ENCODE peak calls at places on chromosomes 2 and 18, in seven cellular contexts. One of them, this sample, is unnamed.

GRCh38 chr2:128372621-128373341 is 54.1 kb upstream of the HS6ST1 start:
- DNase-seq in MM.1S: no peak
- DNase-seq in AG04450: no peak
- DNase-seq in astrocyte of the cerebellum: no peak
- DNase-seq in heart left ventricle: peak
- DNase-seq in GM23338: no peak
- DNase-seq in GM13976: no peak
- DNase-seq in this sample: no peak

GRCh38 chr2:37323770-37324535 is 680 bp downstream of the PRKD3 start:
- DNase-seq in heart left ventricle: no peak
- DNase-seq in MM.1S: peak
- DNase-seq in astrocyte of the cerebellum: no peak
- DNase-seq in AG04450: no peak
- DNase-seq in GM13976: peak
- DNase-seq in GM23338: peak
- DNase-seq in this sample: no peak

GRCh38 chr18:46068763-46069162 is 3.3 kb downstream of the PSTPIP2 start:
- DNase-seq in astrocyte of the cerebellum: no peak
- DNase-seq in AG04450: no peak
- DNase-seq in GM23338: no peak
- DNase-seq in GM13976: no peak
- DNase-seq in heart left ventricle: no peak
- DNase-seq in MM.1S: no peak
- DNase-seq in this sample: no peak

GRCh38 chr2:191404568-191404991 is 159.4 kb downstream of the MYO1B start:
- DNase-seq in MM.1S: no peak
- DNase-seq in astrocyte of the cerebellum: no peak
- DNase-seq in GM13976: no peak
- DNase-seq in heart left ventricle: no peak
- DNase-seq in AG04450: no peak
- DNase-seq in GM23338: no peak
- DNase-seq in this sample: peak

GRCh38 chr2:160294339-160294803 is 94.3 kb upstream of the ITGB6 start:
- DNase-seq in AG04450: peak
- DNase-seq in astrocyte of the cerebellum: no peak
- DNase-seq in MM.1S: no peak
- DNase-seq in heart left ventricle: peak
- DNase-seq in GM23338: no peak
- DNase-seq in GM13976: no peak
- DNase-seq in this sample: no peak

GRCh38 chr18:23380001-23380550 is 73.0 kb upstream of the RIOK3 start:
- DNase-seq in GM13976: no peak
- DNase-seq in heart left ventricle: no peak
- DNase-seq in astrocyte of the cerebellum: peak
- DNase-seq in MM.1S: no peak
- DNase-seq in AG04450: no peak
- DNase-seq in GM23338: peak
- DNase-seq in this sample: no peak

GRCh38 chr18:9627642-9628041 is 13.3 kb upstream of the PPP4R1 start:
- DNase-seq in heart left ventricle: no peak
- DNase-seq in MM.1S: no peak
- DNase-seq in astrocyte of the cerebellum: no peak
- DNase-seq in AG04450: no peak
- DNase-seq in GM13976: no peak
- DNase-seq in GM23338: peak
- DNase-seq in this sample: no peak

GRCh38 chr2:158998486-158999248 is 30.2 kb downstream of the TANC1 start:
- DNase-seq in GM13976: no peak
- DNase-seq in MM.1S: no peak
- DNase-seq in astrocyte of the cerebellum: no peak
- DNase-seq in heart left ventricle: no peak
- DNase-seq in GM23338: no peak
- DNase-seq in AG04450: no peak
- DNase-seq in this sample: peak

GRCh38 chr2:124039032-124039431 is 13.9 kb downstream of the CNTNAP5 start:
- DNase-seq in astrocyte of the cerebellum: no peak
- DNase-seq in AG04450: no peak
- DNase-seq in heart left ventricle: no peak
- DNase-seq in GM13976: no peak
- DNase-seq in GM23338: peak
- DNase-seq in MM.1S: no peak
- DNase-seq in this sample: no peak

GRCh38 chr2:222774941-222775340 is 85.9 kb upstream of the ACSL3 start:
- DNase-seq in heart left ventricle: no peak
- DNase-seq in AG04450: no peak
- DNase-seq in GM13976: no peak
- DNase-seq in MM.1S: no peak
- DNase-seq in GM23338: peak
- DNase-seq in astrocyte of the cerebellum: no peak
- DNase-seq in this sample: no peak

GRCh38 chr2:104502904-104503303 is 351.0 kb upstream of the POU3F3 start:
- DNase-seq in GM23338: no peak
- DNase-seq in astrocyte of the cerebellum: no peak
- DNase-seq in heart left ventricle: no peak
- DNase-seq in GM13976: no peak
- DNase-seq in AG04450: no peak
- DNase-seq in MM.1S: no peak
- DNase-seq in this sample: no peak

GRCh38 chr2:127829845-127830246 is 18.9 kb upstream of the WDR33 start:
- DNase-seq in astrocyte of the cerebellum: no peak
- DNase-seq in MM.1S: peak
- DNase-seq in GM13976: peak
- DNase-seq in heart left ventricle: no peak
- DNase-seq in AG04450: no peak
- DNase-seq in GM23338: peak
- DNase-seq in this sample: no peak

GRCh38 chr2:14220101-14220500 is 412.4 kb upstream of the LRATD1 start:
- DNase-seq in astrocyte of the cerebellum: no peak
- DNase-seq in MM.1S: no peak
- DNase-seq in heart left ventricle: no peak
- DNase-seq in AG04450: no peak
- DNase-seq in GM13976: no peak
- DNase-seq in GM23338: no peak
- DNase-seq in this sample: no peak

GRCh38 chr2:18588049-18588448 is 1.3 kb downstream of the NT5C1B start:
- DNase-seq in GM13976: no peak
- DNase-seq in AG04450: no peak
- DNase-seq in GM23338: no peak
- DNase-seq in astrocyte of the cerebellum: no peak
- DNase-seq in heart left ventricle: no peak
- DNase-seq in MM.1S: no peak
- DNase-seq in this sample: no peak

GRCh38 chr2:105376789-105377231 is 22.0 kb downstream of the FHL2 start:
- DNase-seq in AG04450: no peak
- DNase-seq in MM.1S: no peak
- DNase-seq in GM23338: no peak
- DNase-seq in astrocyte of the cerebellum: peak
- DNase-seq in GM13976: no peak
- DNase-seq in heart left ventricle: no peak
- DNase-seq in this sample: no peak

GRCh38 chr2:43199492-43200481 is 26.6 kb downstream of the ZFP36L2 start:
- DNase-seq in heart left ventricle: no peak
- DNase-seq in astrocyte of the cerebellum: no peak
- DNase-seq in MM.1S: no peak
- DNase-seq in GM23338: no peak
- DNase-seq in AG04450: no peak
- DNase-seq in GM13976: no peak
- DNase-seq in this sample: no peak

GRCh38 chr2:240557808-240558207 is at the start of gene ANKMY1:
- DNase-seq in AG04450: no peak
- DNase-seq in MM.1S: no peak
- DNase-seq in astrocyte of the cerebellum: no peak
- DNase-seq in GM23338: peak
- DNase-seq in heart left ventricle: peak
- DNase-seq in GM13976: peak
- DNase-seq in this sample: no peak

GRCh38 chr2:127516031-127516430 is 10.3 kb downstream of the IWS1 start:
- DNase-seq in AG04450: no peak
- DNase-seq in MM.1S: no peak
- DNase-seq in GM13976: no peak
- DNase-seq in heart left ventricle: peak
- DNase-seq in GM23338: no peak
- DNase-seq in astrocyte of the cerebellum: peak
- DNase-seq in this sample: no peak

GRCh38 chr2:201781583-201782051 is 884 bp upstream of the ALS2 start:
- DNase-seq in astrocyte of the cerebellum: no peak
- DNase-seq in GM23338: peak
- DNase-seq in MM.1S: peak
- DNase-seq in AG04450: no peak
- DNase-seq in heart left ventricle: no peak
- DNase-seq in GM13976: peak
- DNase-seq in this sample: no peak

GRCh38 chr2:58866040-58866439 is 624.9 kb upstream of the FANCL start:
- DNase-seq in GM23338: peak
- DNase-seq in heart left ventricle: no peak
- DNase-seq in MM.1S: peak
- DNase-seq in AG04450: no peak
- DNase-seq in astrocyte of the cerebellum: peak
- DNase-seq in GM13976: no peak
- DNase-seq in this sample: no peak

GRCh38 chr18:64419156-64419555 is 270.3 kb upstream of the LINC00305 start:
- DNase-seq in MM.1S: no peak
- DNase-seq in GM23338: no peak
- DNase-seq in astrocyte of the cerebellum: no peak
- DNase-seq in GM13976: no peak
- DNase-seq in AG04450: no peak
- DNase-seq in heart left ventricle: no peak
- DNase-seq in this sample: no peak

GRCh38 chr2:175619591-175619990 is 382.5 kb downstream of the LNPK start:
- DNase-seq in GM23338: no peak
- DNase-seq in GM13976: no peak
- DNase-seq in astrocyte of the cerebellum: no peak
- DNase-seq in AG04450: no peak
- DNase-seq in MM.1S: no peak
- DNase-seq in heart left ventricle: no peak
- DNase-seq in this sample: no peak

GRCh38 chr18:38353149-38353548 is 787.6 kb upstream of the CELF4 start:
- DNase-seq in MM.1S: no peak
- DNase-seq in GM13976: no peak
- DNase-seq in GM23338: no peak
- DNase-seq in astrocyte of the cerebellum: no peak
- DNase-seq in AG04450: no peak
- DNase-seq in heart left ventricle: no peak
- DNase-seq in this sample: no peak

DNA sequence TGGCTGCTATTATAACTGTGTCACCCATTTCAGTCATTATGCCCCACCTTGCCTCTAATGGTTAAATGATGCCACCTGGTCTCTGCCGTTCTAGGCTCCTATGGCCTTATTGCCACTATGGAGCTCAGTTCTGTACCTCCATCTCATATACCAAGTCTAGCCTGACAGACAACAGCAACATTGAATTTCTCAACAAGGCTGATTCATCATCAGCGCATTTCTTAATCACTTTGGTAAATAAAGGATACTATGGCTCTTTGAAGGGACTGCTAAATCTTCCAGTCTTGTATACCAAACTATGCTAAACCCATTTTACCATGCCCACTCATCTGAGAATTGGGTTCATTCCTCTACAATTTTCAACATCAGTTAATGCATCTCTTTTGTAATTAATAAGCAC is 784.5 kb upstream of the CELF4 start:
- DNase-seq in AG04450: no peak
- DNase-seq in GM23338: no peak
- DNase-seq in heart left ventricle: no peak
- DNase-seq in MM.1S: no peak
- DNase-seq in GM13976: no peak
- DNase-seq in astrocyte of the cerebellum: no peak
- DNase-seq in this sample: no peak
- TF ChIP-seq CTCF in AG04450: no peak
- TF ChIP-seq CTCF in GM23338: no peak
- TF ChIP-seq CTCF in heart left ventricle: no peak
- TF ChIP-seq CTCF in MM.1S: no peak
- TF ChIP-seq CTCF in GM13976: no peak
- TF ChIP-seq CTCF in astrocyte of the cerebellum: no peak
- TF ChIP-seq CTCF in this sample: no peak

GRCh38 chr2:22902662-22903165 is 482.3 kb upstream of the KLHL29 start:
- DNase-seq in astrocyte of the cerebellum: no peak
- DNase-seq in GM13976: no peak
- DNase-seq in AG04450: no peak
- DNase-seq in heart left ventricle: no peak
- DNase-seq in GM23338: no peak
- DNase-seq in MM.1S: no peak
- DNase-seq in this sample: no peak

GRCh38 chr2:22903616-22904015 is 481.4 kb upstream of the KLHL29 start:
- DNase-seq in AG04450: no peak
- DNase-seq in heart left ventricle: no peak
- DNase-seq in astrocyte of the cerebellum: no peak
- DNase-seq in GM23338: no peak
- DNase-seq in GM13976: no peak
- DNase-seq in MM.1S: no peak
- DNase-seq in this sample: no peak

GRCh38 chr2:22907330-22907729 is 477.6 kb upstream of the KLHL29 start:
- DNase-seq in GM23338: no peak
- DNase-seq in MM.1S: peak
- DNase-seq in astrocyte of the cerebellum: no peak
- DNase-seq in heart left ventricle: no peak
- DNase-seq in AG04450: no peak
- DNase-seq in GM13976: no peak
- DNase-seq in this sample: no peak

GRCh38 chr2:22901471-22901870 is 483.5 kb upstream of the KLHL29 start:
- DNase-seq in AG04450: no peak
- DNase-seq in GM13976: no peak
- DNase-seq in astrocyte of the cerebellum: no peak
- DNase-seq in GM23338: no peak
- DNase-seq in heart left ventricle: no peak
- DNase-seq in MM.1S: no peak
- DNase-seq in this sample: no peak

GRCh38 chr2:22904126-22904684 is 480.8 kb upstream of the KLHL29 start:
- DNase-seq in AG04450: no peak
- DNase-seq in heart left ventricle: no peak
- DNase-seq in GM13976: peak
- DNase-seq in astrocyte of the cerebellum: no peak
- DNase-seq in MM.1S: no peak
- DNase-seq in GM23338: peak
- DNase-seq in this sample: no peak
- TF ChIP-seq CTCF in AG04450: peak
- TF ChIP-seq CTCF in heart left ventricle: peak
- TF ChIP-seq CTCF in GM13976: peak
- TF ChIP-seq CTCF in astrocyte of the cerebellum: peak
- TF ChIP-seq CTCF in MM.1S: peak
- TF ChIP-seq CTCF in GM23338: peak
- TF ChIP-seq CTCF in this sample: no peak

DNA sequence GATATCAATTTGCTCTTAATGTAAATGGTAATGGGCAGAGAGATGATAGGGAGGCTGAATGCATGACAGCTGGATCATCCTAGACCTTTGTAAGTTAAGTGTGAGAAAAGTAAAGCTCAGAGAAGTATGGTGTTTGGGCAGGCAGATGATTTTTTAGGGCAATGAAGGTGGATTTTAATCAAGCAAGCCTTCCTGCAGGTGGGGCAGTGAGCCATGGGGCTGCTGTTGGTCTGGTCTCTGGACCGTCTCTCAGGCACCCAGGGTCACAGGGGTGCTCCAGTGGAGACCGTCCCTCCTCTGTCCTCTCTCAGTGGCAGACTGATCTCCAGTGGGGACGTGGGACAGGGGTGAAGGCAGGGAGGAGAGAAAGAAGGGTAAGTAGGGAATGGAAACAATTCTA is 69.8 kb upstream of the STK17B start:
- DNase-seq in heart left ventricle: no peak
- DNase-seq in astrocyte of the cerebellum: no peak
- DNase-seq in GM23338: peak
- DNase-seq in AG04450: no peak
- DNase-seq in MM.1S: no peak
- DNase-seq in GM13976: no peak
- DNase-seq in this sample: no peak
- TF ChIP-seq CTCF in heart left ventricle: no peak
- TF ChIP-seq CTCF in astrocyte of the cerebellum: no peak
- TF ChIP-seq CTCF in GM23338: no peak
- TF ChIP-seq CTCF in AG04450: no peak
- TF ChIP-seq CTCF in MM.1S: no peak
- TF ChIP-seq CTCF in GM13976: no peak
- TF ChIP-seq CTCF in this sample: no peak

GRCh38 chr2:26399781-26400376 is 1.8 kb upstream of the DRC1 start:
- DNase-seq in MM.1S: no peak
- DNase-seq in heart left ventricle: no peak
- DNase-seq in AG04450: no peak
- DNase-seq in GM13976: no peak
- DNase-seq in astrocyte of the cerebellum: no peak
- DNase-seq in GM23338: no peak
- DNase-seq in this sample: no peak
- TF ChIP-seq CTCF in MM.1S: no peak
- TF ChIP-seq CTCF in heart left ventricle: no peak
- TF ChIP-seq CTCF in AG04450: no peak
- TF ChIP-seq CTCF in GM13976: no peak
- TF ChIP-seq CTCF in astrocyte of the cerebellum: no peak
- TF ChIP-seq CTCF in GM23338: no peak
- TF ChIP-seq CTCF in this sample: no peak